ENCODE peak calls at places on chromosomes 1 and 21, in five cellular contexts. One of them, this sample, is unnamed.

GRCh38 chr1:35190784-35191183 is 2.2 kb downstream of the SFPQ start:
- DNase-seq in ELR: peak; percentile 45
- DNase-seq in HFF-Myc: no peak
- DNase-seq in cerebellar cortex: no peak
- DNase-seq in gastrocnemius medialis: no peak
- DNase-seq in this sample: no peak

GRCh38 chr1:211648980-211649934 is 26.2 kb downstream of the NEK2 start:
- DNase-seq in ELR: peak; percentile 55
- DNase-seq in HFF-Myc: no peak
- DNase-seq in cerebellar cortex: peak; percentile 16
- DNase-seq in gastrocnemius medialis: no peak
- DNase-seq in this sample: peak; percentile 48

GRCh38 chr1:78061825-78062523 is 16.2 kb downstream of the GIPC2 start:
- DNase-seq in ELR: no peak
- DNase-seq in HFF-Myc: peak; percentile 94
- DNase-seq in cerebellar cortex: no peak
- DNase-seq in gastrocnemius medialis: no peak
- DNase-seq in this sample: no peak

GRCh38 chr1:54927475-54928240 is 40.7 kb upstream of the DHCR24 start:
- DNase-seq in ELR: no peak
- DNase-seq in HFF-Myc: peak; percentile 52
- DNase-seq in cerebellar cortex: peak; percentile 5
- DNase-seq in gastrocnemius medialis: peak; percentile 69
- DNase-seq in this sample: peak; percentile 63

GRCh38 chr21:17775431-17776126 is 43.6 kb downstream of the C21orf91 start:
- DNase-seq in ELR: no peak
- DNase-seq in HFF-Myc: no peak
- DNase-seq in cerebellar cortex: no peak
- DNase-seq in gastrocnemius medialis: no peak
- DNase-seq in this sample: no peak

GRCh38 chr1:224438989-224439388 is 4.4 kb upstream of the WDR26 start:
- DNase-seq in ELR: no peak
- DNase-seq in HFF-Myc: no peak
- DNase-seq in cerebellar cortex: no peak
- DNase-seq in gastrocnemius medialis: no peak
- DNase-seq in this sample: no peak

GRCh38 chr1:71610489-71610888 is 529.7 kb upstream of the ZRANB2 start:
- DNase-seq in ELR: no peak
- DNase-seq in HFF-Myc: no peak
- DNase-seq in cerebellar cortex: no peak
- DNase-seq in gastrocnemius medialis: no peak
- DNase-seq in this sample: no peak

GRCh38 chr1:211559222-211560010 is 19.5 kb downstream of the SLC30A1 start:
- DNase-seq in ELR: no peak
- DNase-seq in HFF-Myc: no peak
- DNase-seq in cerebellar cortex: no peak
- DNase-seq in gastrocnemius medialis: no peak
- DNase-seq in this sample: no peak

GRCh38 chr1:94286864-94287437 is 49.6 kb upstream of the ARHGAP29 start:
- DNase-seq in ELR: no peak
- DNase-seq in HFF-Myc: no peak
- DNase-seq in cerebellar cortex: no peak
- DNase-seq in gastrocnemius medialis: no peak
- DNase-seq in this sample: no peak

GRCh38 chr1:117967900-117968299 is 38.4 kb downstream of the WDR3 start:
- DNase-seq in ELR: no peak
- DNase-seq in HFF-Myc: peak; percentile 24
- DNase-seq in cerebellar cortex: peak; percentile 10
- DNase-seq in gastrocnemius medialis: no peak
- DNase-seq in this sample: no peak